ENCODE peak calls at places on chromosome 6, in ten cellular contexts. One of them, this sample, is unnamed.

GRCh38 chr6:158715330-158716311 is 65.8 kb downstream of the SYTL3 start:
- DNase-seq in CD4-positive, CD25-positive, alpha-beta regulatory T cell: no peak
- DNase-seq in ascending aorta: no peak
- DNase-seq in body of pancreas: no peak
- DNase-seq in aorta: no peak
- DNase-seq in trophoblast cell: no peak
- DNase-seq in cardiac muscle cell: peak; percentile 70
- DNase-seq in upper lobe of right lung: peak; percentile 74
- DNase-seq in sigmoid colon: no peak
- DNase-seq in mammary epithelial cell: no peak
- DNase-seq in this sample: no peak

GRCh38 chr6:79928478-79928998 is 18.8 kb downstream of the ELOVL4 start:
- DNase-seq in sigmoid colon: no peak
- DNase-seq in trophoblast cell: no peak
- DNase-seq in CD4-positive, CD25-positive, alpha-beta regulatory T cell: no peak
- DNase-seq in upper lobe of right lung: no peak
- DNase-seq in aorta: no peak
- DNase-seq in mammary epithelial cell: no peak
- DNase-seq in body of pancreas: no peak
- DNase-seq in ascending aorta: no peak
- DNase-seq in cardiac muscle cell: no peak
- DNase-seq in this sample: no peak

GRCh38 chr6:134117409-134117808 is 65.0 kb upstream of the SLC2A12 start:
- DNase-seq in CD4-positive, CD25-positive, alpha-beta regulatory T cell: no peak
- DNase-seq in mammary epithelial cell: no peak
- DNase-seq in ascending aorta: no peak
- DNase-seq in body of pancreas: no peak
- DNase-seq in sigmoid colon: no peak
- DNase-seq in trophoblast cell: peak; percentile 58
- DNase-seq in cardiac muscle cell: no peak
- DNase-seq in upper lobe of right lung: no peak
- DNase-seq in aorta: no peak
- DNase-seq in this sample: no peak

GRCh38 chr6:143843689-143844405 is 709 bp downstream of the LTV1 start:
- DNase-seq in body of pancreas: no peak
- DNase-seq in ascending aorta: no peak
- DNase-seq in CD4-positive, CD25-positive, alpha-beta regulatory T cell: no peak
- DNase-seq in cardiac muscle cell: no peak
- DNase-seq in trophoblast cell: no peak
- DNase-seq in sigmoid colon: no peak
- DNase-seq in aorta: no peak
- DNase-seq in mammary epithelial cell: no peak
- DNase-seq in upper lobe of right lung: no peak
- DNase-seq in this sample: no peak

GRCh38 chr6:17484201-17484606 is 90.8 kb downstream of the CAP2 start:
- DNase-seq in body of pancreas: no peak
- DNase-seq in sigmoid colon: no peak
- DNase-seq in CD4-positive, CD25-positive, alpha-beta regulatory T cell: no peak
- DNase-seq in upper lobe of right lung: no peak
- DNase-seq in mammary epithelial cell: no peak
- DNase-seq in cardiac muscle cell: peak; percentile 23
- DNase-seq in aorta: no peak
- DNase-seq in trophoblast cell: no peak
- DNase-seq in ascending aorta: no peak
- DNase-seq in this sample: no peak

GRCh38 chr6:88728756-88729155 is 234.7 kb downstream of the RNGTT start:
- DNase-seq in trophoblast cell: no peak
- DNase-seq in aorta: no peak
- DNase-seq in CD4-positive, CD25-positive, alpha-beta regulatory T cell: no peak
- DNase-seq in upper lobe of right lung: no peak
- DNase-seq in sigmoid colon: no peak
- DNase-seq in body of pancreas: no peak
- DNase-seq in mammary epithelial cell: no peak
- DNase-seq in ascending aorta: no peak
- DNase-seq in cardiac muscle cell: no peak
- DNase-seq in this sample: no peak

GRCh38 chr6:12608016-12608860 is 108.3 kb upstream of the PHACTR1 start:
- DNase-seq in upper lobe of right lung: no peak
- DNase-seq in CD4-positive, CD25-positive, alpha-beta regulatory T cell: no peak
- DNase-seq in sigmoid colon: no peak
- DNase-seq in mammary epithelial cell: peak; percentile 61
- DNase-seq in ascending aorta: no peak
- DNase-seq in aorta: no peak
- DNase-seq in body of pancreas: no peak
- DNase-seq in trophoblast cell: peak; percentile 13
- DNase-seq in cardiac muscle cell: no peak
- DNase-seq in this sample: no peak

GRCh38 chr6:161393839-161394364 is 120.0 kb upstream of the AGPAT4 start:
- DNase-seq in body of pancreas: peak; percentile 57
- DNase-seq in CD4-positive, CD25-positive, alpha-beta regulatory T cell: peak; percentile 55
- DNase-seq in sigmoid colon: no peak
- DNase-seq in cardiac muscle cell: peak; percentile 73
- DNase-seq in trophoblast cell: peak; percentile 86
- DNase-seq in mammary epithelial cell: peak; percentile 82
- DNase-seq in ascending aorta: no peak
- DNase-seq in upper lobe of right lung: no peak
- DNase-seq in aorta: no peak
- DNase-seq in this sample: peak; percentile 28

GRCh38 chr6:116412270-116412669 is 41.5 kb downstream of the DSE start:
- DNase-seq in upper lobe of right lung: no peak
- DNase-seq in CD4-positive, CD25-positive, alpha-beta regulatory T cell: no peak
- DNase-seq in sigmoid colon: peak; percentile 66
- DNase-seq in cardiac muscle cell: peak; percentile 28
- DNase-seq in body of pancreas: no peak
- DNase-seq in trophoblast cell: no peak
- DNase-seq in mammary epithelial cell: no peak
- DNase-seq in aorta: no peak
- DNase-seq in ascending aorta: no peak
- DNase-seq in this sample: no peak

GRCh38 chr6:912871-913663 is 220.1 kb upstream of the EXOC2 start:
- DNase-seq in upper lobe of right lung: no peak
- DNase-seq in trophoblast cell: peak; percentile 91
- DNase-seq in CD4-positive, CD25-positive, alpha-beta regulatory T cell: no peak
- DNase-seq in aorta: no peak
- DNase-seq in ascending aorta: no peak
- DNase-seq in body of pancreas: peak; percentile 74
- DNase-seq in mammary epithelial cell: peak; percentile 7
- DNase-seq in cardiac muscle cell: peak; percentile 28
- DNase-seq in sigmoid colon: no peak
- DNase-seq in this sample: no peak

GRCh38 chr6:15929685-15930084 is 199.2 kb upstream of the MYLIP start:
- DNase-seq in cardiac muscle cell: no peak
- DNase-seq in ascending aorta: no peak
- DNase-seq in sigmoid colon: no peak
- DNase-seq in aorta: no peak
- DNase-seq in mammary epithelial cell: peak; percentile 54
- DNase-seq in upper lobe of right lung: no peak
- DNase-seq in body of pancreas: no peak
- DNase-seq in CD4-positive, CD25-positive, alpha-beta regulatory T cell: no peak
- DNase-seq in trophoblast cell: no peak
- DNase-seq in this sample: no peak

GRCh38 chr6:129890164-129890563 is 29.0 kb upstream of the TMEM244 start:
- DNase-seq in cardiac muscle cell: no peak
- DNase-seq in CD4-positive, CD25-positive, alpha-beta regulatory T cell: no peak
- DNase-seq in upper lobe of right lung: no peak
- DNase-seq in aorta: no peak
- DNase-seq in ascending aorta: no peak
- DNase-seq in trophoblast cell: no peak
- DNase-seq in sigmoid colon: no peak
- DNase-seq in mammary epithelial cell: peak; percentile 91
- DNase-seq in body of pancreas: no peak
- DNase-seq in this sample: no peak

GRCh38 chr6:88722691-88723090 is 240.7 kb downstream of the RNGTT start:
- DNase-seq in cardiac muscle cell: no peak
- DNase-seq in upper lobe of right lung: no peak
- DNase-seq in trophoblast cell: peak; percentile 7
- DNase-seq in aorta: no peak
- DNase-seq in sigmoid colon: no peak
- DNase-seq in CD4-positive, CD25-positive, alpha-beta regulatory T cell: no peak
- DNase-seq in ascending aorta: no peak
- DNase-seq in mammary epithelial cell: no peak
- DNase-seq in body of pancreas: no peak
- DNase-seq in this sample: no peak

GRCh38 chr6:89977808-89978748 is 83.8 kb downstream of the GJA10 start:
- DNase-seq in cardiac muscle cell: peak; percentile 53
- DNase-seq in upper lobe of right lung: no peak
- DNase-seq in mammary epithelial cell: no peak
- DNase-seq in trophoblast cell: no peak
- DNase-seq in sigmoid colon: no peak
- DNase-seq in body of pancreas: no peak
- DNase-seq in ascending aorta: no peak
- DNase-seq in aorta: no peak
- DNase-seq in CD4-positive, CD25-positive, alpha-beta regulatory T cell: no peak
- DNase-seq in this sample: no peak

GRCh38 chr6:12296255-12296573 is 6.1 kb downstream of the EDN1 start:
- DNase-seq in mammary epithelial cell: peak; percentile 75
- DNase-seq in CD4-positive, CD25-positive, alpha-beta regulatory T cell: no peak
- DNase-seq in body of pancreas: peak; percentile 35
- DNase-seq in sigmoid colon: no peak
- DNase-seq in trophoblast cell: peak; percentile 30
- DNase-seq in aorta: no peak
- DNase-seq in ascending aorta: no peak
- DNase-seq in upper lobe of right lung: no peak
- DNase-seq in cardiac muscle cell: no peak
- DNase-seq in this sample: no peak

GRCh38 chr6:30885999-30886896 is 1.9 kb downstream of the DDR1 start:
- DNase-seq in upper lobe of right lung: peak; percentile 59
- DNase-seq in mammary epithelial cell: peak; percentile 98
- DNase-seq in cardiac muscle cell: peak; percentile 19
- DNase-seq in ascending aorta: no peak
- DNase-seq in trophoblast cell: peak; percentile 51
- DNase-seq in CD4-positive, CD25-positive, alpha-beta regulatory T cell: no peak
- DNase-seq in aorta: no peak
- DNase-seq in body of pancreas: peak; percentile 59
- DNase-seq in sigmoid colon: peak; percentile 89
- DNase-seq in this sample: peak; percentile 42

GRCh38 chr6:127118505-127119360 is at the start of gene RSPO3:
- DNase-seq in ascending aorta: no peak
- DNase-seq in aorta: peak; percentile 78
- DNase-seq in cardiac muscle cell: peak; percentile 74
- DNase-seq in mammary epithelial cell: peak; percentile 17
- DNase-seq in upper lobe of right lung: peak; percentile 70
- DNase-seq in body of pancreas: no peak
- DNase-seq in CD4-positive, CD25-positive, alpha-beta regulatory T cell: no peak
- DNase-seq in sigmoid colon: peak; percentile 73
- DNase-seq in trophoblast cell: peak; percentile 7
- DNase-seq in this sample: no peak

GRCh38 chr6:52570291-52570700 is 6.6 kb downstream of the TRAM2 start:
- DNase-seq in sigmoid colon: peak; percentile 88
- DNase-seq in body of pancreas: no peak
- DNase-seq in CD4-positive, CD25-positive, alpha-beta regulatory T cell: no peak
- DNase-seq in ascending aorta: no peak
- DNase-seq in upper lobe of right lung: no peak
- DNase-seq in mammary epithelial cell: peak; percentile 10
- DNase-seq in trophoblast cell: no peak
- DNase-seq in cardiac muscle cell: no peak
- DNase-seq in aorta: no peak
- DNase-seq in this sample: no peak

GRCh38 chr6:155813548-155813947 is 357.9 kb upstream of the NOX3 start:
- DNase-seq in cardiac muscle cell: no peak
- DNase-seq in sigmoid colon: no peak
- DNase-seq in trophoblast cell: no peak
- DNase-seq in aorta: no peak
- DNase-seq in body of pancreas: no peak
- DNase-seq in upper lobe of right lung: no peak
- DNase-seq in mammary epithelial cell: no peak
- DNase-seq in ascending aorta: no peak
- DNase-seq in CD4-positive, CD25-positive, alpha-beta regulatory T cell: no peak
- DNase-seq in this sample: no peak

GRCh38 chr6:14276667-14277404 is 159.3 kb downstream of the CD83 start:
- DNase-seq in aorta: no peak
- DNase-seq in upper lobe of right lung: no peak
- DNase-seq in sigmoid colon: no peak
- DNase-seq in ascending aorta: no peak
- DNase-seq in body of pancreas: no peak
- DNase-seq in trophoblast cell: no peak
- DNase-seq in CD4-positive, CD25-positive, alpha-beta regulatory T cell: peak; percentile 79
- DNase-seq in mammary epithelial cell: no peak
- DNase-seq in cardiac muscle cell: no peak
- DNase-seq in this sample: no peak
- H3K27ac ChIP-seq in aorta: no peak overlapping the region
- H3K27ac ChIP-seq in upper lobe of right lung: peak overlapping the region; percentile 42
- H3K27ac ChIP-seq in sigmoid colon: peak overlapping the region; percentile 34
- H3K27ac ChIP-seq in ascending aorta: no peak overlapping the region
- H3K27ac ChIP-seq in body of pancreas: no peak overlapping the region
- H3K27ac ChIP-seq in trophoblast cell: no peak overlapping the region
- H3K27ac ChIP-seq in CD4-positive, CD25-positive, alpha-beta regulatory T cell: peak overlapping the region; percentile 69
- H3K27ac ChIP-seq in mammary epithelial cell: no peak overlapping the region
- H3K27ac ChIP-seq in cardiac muscle cell: no peak overlapping the region
- H3K27ac ChIP-seq in this sample: peak overlapping the region; percentile 1

GRCh38 chr6:106110167-106110826 is 24.2 kb downstream of the PRDM1 start:
- DNase-seq in ascending aorta: no peak
- DNase-seq in CD4-positive, CD25-positive, alpha-beta regulatory T cell: no peak
- DNase-seq in body of pancreas: no peak
- DNase-seq in trophoblast cell: no peak
- DNase-seq in mammary epithelial cell: no peak
- DNase-seq in upper lobe of right lung: no peak
- DNase-seq in aorta: no peak
- DNase-seq in sigmoid colon: no peak
- DNase-seq in cardiac muscle cell: no peak
- DNase-seq in this sample: no peak
- H3K4me1 ChIP-seq in ascending aorta: no peaks in the 10 kb centered on the region
- H3K4me1 ChIP-seq in CD4-positive, CD25-positive, alpha-beta regulatory T cell: peaks cover 83% of the 10 kb centered on the region
- H3K4me1 ChIP-seq in body of pancreas: no peaks in the 10 kb centered on the region
- H3K4me1 ChIP-seq in trophoblast cell: no peaks in the 10 kb centered on the region
- H3K4me1 ChIP-seq in mammary epithelial cell: no peaks in the 10 kb centered on the region
- H3K4me1 ChIP-seq in upper lobe of right lung: no peaks in the 10 kb centered on the region
- H3K4me1 ChIP-seq in aorta: no peaks in the 10 kb centered on the region
- H3K4me1 ChIP-seq in sigmoid colon: no peaks in the 10 kb centered on the region
- H3K4me1 ChIP-seq in cardiac muscle cell: no peaks in the 10 kb centered on the region
- H3K4me1 ChIP-seq in this sample: peaks cover 31% of the 10 kb centered on the region

GRCh38 chr6:168009331-168009730 is 11.9 kb downstream of the KIF25 start:
- DNase-seq in upper lobe of right lung: no peak
- DNase-seq in aorta: no peak
- DNase-seq in cardiac muscle cell: no peak
- DNase-seq in CD4-positive, CD25-positive, alpha-beta regulatory T cell: no peak
- DNase-seq in body of pancreas: no peak
- DNase-seq in ascending aorta: no peak
- DNase-seq in sigmoid colon: no peak
- DNase-seq in trophoblast cell: peak; percentile 51
- DNase-seq in mammary epithelial cell: no peak
- DNase-seq in this sample: no peak
- H3K9me3 ChIP-seq in upper lobe of right lung: peaks cover 17% of the 10 kb centered on the region
- H3K9me3 ChIP-seq in aorta: peaks cover 1% of the 10 kb centered on the region
- H3K9me3 ChIP-seq in cardiac muscle cell: no peaks in the 10 kb centered on the region
- H3K9me3 ChIP-seq in CD4-positive, CD25-positive, alpha-beta regulatory T cell: peaks cover 20% of the 10 kb centered on the region
- H3K9me3 ChIP-seq in body of pancreas: no peaks in the 10 kb centered on the region
- H3K9me3 ChIP-seq in ascending aorta: peaks cover 26% of the 10 kb centered on the region
- H3K9me3 ChIP-seq in sigmoid colon: peaks cover 8% of the 10 kb centered on the region
- H3K9me3 ChIP-seq in trophoblast cell: peaks cover 10% of the 10 kb centered on the region
- H3K9me3 ChIP-seq in mammary epithelial cell: peaks cover 15% of the 10 kb centered on the region
- H3K9me3 ChIP-seq in this sample: no peaks in the 10 kb centered on the region

DNA sequence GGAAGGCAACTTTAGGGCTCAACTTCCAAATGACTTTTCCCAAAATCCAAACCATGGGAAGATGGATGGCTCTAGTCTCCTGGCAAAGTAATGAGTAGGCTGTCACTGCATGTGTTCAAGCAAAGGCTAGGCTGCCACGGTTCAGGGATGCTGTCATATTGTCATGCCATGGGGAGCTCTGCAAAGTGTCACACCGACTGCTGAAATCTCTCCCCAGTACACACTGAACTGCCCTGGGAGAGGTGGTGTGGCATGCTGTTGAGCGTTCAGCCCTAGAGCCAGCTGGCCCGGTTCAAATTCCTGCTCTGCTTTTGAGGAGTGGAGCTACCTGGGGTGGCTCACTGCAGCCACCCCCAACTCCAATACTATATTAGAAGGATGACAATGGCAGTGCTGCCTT is 115.9 kb downstream of the LRFN2 start:
- DNase-seq in sigmoid colon: no peak
- DNase-seq in body of pancreas: no peak
- DNase-seq in aorta: no peak
- DNase-seq in upper lobe of right lung: no peak
- DNase-seq in CD4-positive, CD25-positive, alpha-beta regulatory T cell: no peak
- DNase-seq in ascending aorta: no peak
- DNase-seq in mammary epithelial cell: no peak
- DNase-seq in trophoblast cell: no peak
- DNase-seq in cardiac muscle cell: no peak
- DNase-seq in this sample: no peak
- H3K27ac ChIP-seq in sigmoid colon: no peak overlapping the region
- H3K27ac ChIP-seq in body of pancreas: no peak overlapping the region
- H3K27ac ChIP-seq in aorta: no peak overlapping the region
- H3K27ac ChIP-seq in upper lobe of right lung: no peak overlapping the region
- H3K27ac ChIP-seq in CD4-positive, CD25-positive, alpha-beta regulatory T cell: no peak overlapping the region
- H3K27ac ChIP-seq in ascending aorta: no peak overlapping the region
- H3K27ac ChIP-seq in mammary epithelial cell: no peak overlapping the region
- H3K27ac ChIP-seq in trophoblast cell: no peak overlapping the region
- H3K27ac ChIP-seq in cardiac muscle cell: no peak overlapping the region
- H3K27ac ChIP-seq in this sample: no peak overlapping the region

This sample was measured in CD8-positive, alpha-beta T cell.